ENCODE peak calls at places on chromosomes 5 and 9, in seven cellular contexts. U is activated T-helper 1 cell treated with Interleukin-2 at 50 U/mL for 16 hours; Q is posterior cingulate gyrus; L is activated naive CD8-positive, alpha-beta T cell treated with anti-CD3 and anti-CD28 coated beads, Interleukin-2, amount 50 U/mL, for 24 hours; J is HAP-1; S is activated CD4-positive, alpha-beta memory T cell treated with anti-CD3 and anti-CD28 coated beads for 36 hours; B is testis. V is an unnamed sample.

GRCh38 chr5:95530441-95530840 is 24.3 kb downstream of the SKIC3 start:
- DNase-seq in U (no peak), Q (peak), L (no peak), J (no peak), S (no peak), B (no peak), V (no peak)

GRCh38 chr9:110049699-110050450 is 158.1 kb downstream of the C9orf152 start:
- DNase-seq in U (no peak), Q (peak), L (peak), J (no peak), S (peak), B (peak), V (peak)

GRCh38 chr9:88387035-88387732 is 1.1 kb upstream of the SPIN1 start:
- DNase-seq in U (no peak), Q (no peak), L (peak), J (no peak), S (peak), B (peak), V (no peak)

GRCh38 chr5:55903121-55903701 is 52.1 kb downstream of the IL31RA start:
- DNase-seq in U (peak), Q (no peak), L (peak), J (no peak), S (peak), B (no peak), V (no peak)

GRCh38 chr9:89695441-89695891 is 90.7 kb downstream of the GADD45G start:
- DNase-seq in U (no peak), Q (no peak), L (no peak), J (peak), S (no peak), B (no peak), V (no peak)

GRCh38 chr9:6545017-6545691 is 100.4 kb downstream of the GLDC start:
- DNase-seq in U (no peak), Q (no peak), L (no peak), J (no peak), S (no peak), B (no peak), V (no peak)

GRCh38 chr5:139664273-139664693 is 16.1 kb downstream of the CXXC5 start:
- DNase-seq in U (no peak), Q (no peak), L (no peak), J (no peak), S (no peak), B (peak), V (no peak)

GRCh38 chr9:129037767-129038098 is 1.3 kb downstream of the MIGA2 start:
- DNase-seq in U (no peak), Q (no peak), L (no peak), J (no peak), S (no peak), B (peak), V (no peak)

GRCh38 chr5:177454397-177455035 is 7.9 kb downstream of the PRR7 start:
- DNase-seq in U (peak), Q (peak), L (peak), J (peak), S (peak), B (peak), V (no peak)

GRCh38 chr5:57779383-57780223 is 297.0 kb upstream of the ACTBL2 start:
- DNase-seq in U (no peak), Q (peak), L (peak), J (peak), S (peak), B (peak), V (no peak)

GRCh38 chr9:111178361-111179043 is 140.2 kb upstream of the LPAR1 start:
- DNase-seq in U (no peak), Q (no peak), L (no peak), J (no peak), S (no peak), B (no peak), V (no peak)

GRCh38 chr9:121249563-121249962 is 18.4 kb upstream of the GSN start:
- DNase-seq in U (no peak), Q (no peak), L (no peak), J (no peak), S (peak), B (peak), V (no peak)

GRCh38 chr5:75603421-75603820 is 7.8 kb upstream of the ANKDD1B start:
- DNase-seq in U (no peak), Q (no peak), L (no peak), J (no peak), S (no peak), B (no peak), V (no peak)

GRCh38 chr5:125411163-125412050 is 665.0 kb upstream of the ZNF608 start:
- DNase-seq in U (no peak), Q (no peak), L (no peak), J (peak), S (no peak), B (peak), V (no peak)

GRCh38 chr9:111386386-111386785 is 56.4 kb upstream of the OR2K2 start:
- DNase-seq in U (no peak), Q (no peak), L (no peak), J (no peak), S (no peak), B (no peak), V (no peak)

GRCh38 chr5:14238272-14238671 is 95.1 kb downstream of the TRIO start:
- DNase-seq in U (no peak), Q (no peak), L (no peak), J (no peak), S (no peak), B (no peak), V (no peak)

GRCh38 chr9:129340427-129341196 is 162.6 kb upstream of the IER5L start:
- DNase-seq in U (no peak), Q (no peak), L (no peak), J (no peak), S (no peak), B (no peak), V (no peak)

GRCh38 chr9:38024036-38024681 is 44.9 kb downstream of the SHB start:
- DNase-seq in U (no peak), Q (peak), L (no peak), J (no peak), S (no peak), B (no peak), V (no peak)

GRCh38 chr9:9998491-9999287 is 614.1 kb downstream of the PTPRD start:
- DNase-seq in U (no peak), Q (no peak), L (no peak), J (peak), S (no peak), B (no peak), V (no peak)

GRCh38 chr9:35357116-35357515 is 132.8 kb upstream of the RUSC2 start:
- DNase-seq in U (no peak), Q (no peak), L (no peak), J (no peak), S (no peak), B (no peak), V (no peak)